ENCODE peak calls at places on chromosomes 4 and X, in four cellular contexts. W is transverse colon, K is hepatocyte, H is Panc1. Z is an unnamed sample.

GRCh38 chr4:109303141-109303499 is 662 bp upstream of the COL25A1 start:
- DNase-seq in W (no peak), K (peak), H (no peak), Z (no peak)

GRCh38 chrX:123189318-123189717 is 5.2 kb downstream of the GRIA3 start:
- DNase-seq in W (no peak), K (no peak), H (no peak), Z (no peak)

GRCh38 chrX:30895331-30895730 is 6.3 kb upstream of the TAB3 start:
- DNase-seq in W (no peak), K (no peak), H (no peak), Z (no peak)

GRCh38 chrX:7083468-7084396 is 63.8 kb upstream of the STS start:
- DNase-seq in W (peak), K (no peak), H (no peak), Z (no peak)

GRCh38 chr4:101850698-101851097 is 60.2 kb downstream of the BANK1 start:
- DNase-seq in W (no peak), K (no peak), H (no peak), Z (no peak)

GRCh38 chr4:128286474-128287158 is 997 bp downstream of the PGRMC2 start:
- DNase-seq in W (no peak), K (peak), H (no peak), Z (no peak)

GRCh38 chrX:117063224-117063623 is 600.4 kb upstream of the CT83 start:
- DNase-seq in W (no peak), K (no peak), H (no peak), Z (no peak)

GRCh38 chrX:72621163-72621562 is 48.5 kb upstream of the HDAC8 start:
- DNase-seq in W (no peak), K (no peak), H (peak), Z (no peak)

GRCh38 chr4:138182838-138183426 is 59.2 kb downstream of the SLC7A11 start:
- DNase-seq in W (no peak), K (peak), H (no peak), Z (peak)

GRCh38 chr4:112766422-112766821 is 129.5 kb downstream of the LARP7 start:
- DNase-seq in W (no peak), K (peak), H (no peak), Z (peak)

GRCh38 chr4:113945906-113946305 is 33.5 kb downstream of the ARSJ start:
- DNase-seq in W (no peak), K (no peak), H (no peak), Z (no peak)

GRCh38 chr4:11512861-11513260 is 84.2 kb upstream of the HS3ST1 start:
- DNase-seq in W (no peak), K (no peak), H (no peak), Z (no peak)

GRCh38 chrX:8815460-8816065 is 14.4 kb upstream of the FAM9A start:
- DNase-seq in W (no peak), K (peak), H (peak), Z (peak)

GRCh38 chrX:140701480-140701879 is 8.1 kb upstream of the LINC00632 start:
- DNase-seq in W (no peak), K (peak), H (no peak), Z (peak)

GRCh38 chr4:4762909-4763814 is 96.3 kb upstream of the MSX1 start:
- DNase-seq in W (no peak), K (peak), H (no peak), Z (peak)

GRCh38 chr4:32226201-32226600 is 1506.0 kb downstream of the PCDH7 start:
- DNase-seq in W (no peak), K (no peak), H (no peak), Z (no peak)

GRCh38 chrX:35382966-35383365 is 415.2 kb upstream of the MAGEB16 start:
- DNase-seq in W (no peak), K (no peak), H (no peak), Z (peak)

GRCh38 chr4:36917413-36917812 is 327.1 kb upstream of the NWD2 start:
- DNase-seq in W (no peak), K (no peak), H (no peak), Z (no peak)

GRCh38 chr4:5826437-5827107 is 66.3 kb downstream of the CRMP1 start:
- DNase-seq in W (no peak), K (no peak), H (no peak), Z (no peak)

GRCh38 chrX:11770320-11770719 is 12.3 kb downstream of the MSL3 start:
- DNase-seq in W (peak), K (peak), H (no peak), Z (peak)

GRCh38 chr4:82786004-82786400 is 12.6 kb downstream of the SCD5 start:
- DNase-seq in W (no peak), K (no peak), H (no peak), Z (no peak)

GRCh38 chr4:82786794-82787193 is 11.8 kb downstream of the SCD5 start:
- DNase-seq in W (no peak), K (no peak), H (no peak), Z (no peak)

GRCh38 chr4:82787342-82787741 is 11.3 kb downstream of the SCD5 start:
- DNase-seq in W (no peak), K (no peak), H (no peak), Z (no peak)

GRCh38 chr4:82784615-82785247 is 13.9 kb downstream of the SCD5 start:
- DNase-seq in W (no peak), K (no peak), H (no peak), Z (peak)

GRCh38 chr4:82785248-82786003 is 13.2 kb downstream of the SCD5 start:
- DNase-seq in W (no peak), K (no peak), H (no peak), Z (no peak)
- H3K4me3 ChIP-seq in W (no peak), K (no peak), H (peak), Z (peak)

DNA sequence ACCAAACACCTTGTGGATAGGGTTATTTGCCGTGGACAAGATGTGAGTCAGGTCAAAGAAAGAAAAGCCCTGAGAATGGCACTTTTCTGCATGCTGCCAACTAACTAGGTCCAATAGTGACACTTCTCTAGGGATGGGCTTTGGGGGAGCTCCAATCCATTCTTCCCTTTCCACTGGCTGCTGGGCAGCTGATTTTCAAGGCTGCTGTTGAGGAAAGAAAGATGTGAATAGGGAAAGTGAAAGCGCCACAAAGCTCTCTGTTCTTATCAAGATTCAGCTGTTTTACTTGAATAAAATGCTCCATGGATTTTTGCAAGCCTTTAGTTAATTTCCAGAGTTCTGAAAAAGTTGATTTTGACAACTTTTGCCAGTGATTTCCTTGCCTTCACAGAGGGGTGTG is 244.2 kb upstream of the F9 start:
- DNase-seq in W (no peak), K (no peak), H (no peak), Z (no peak)
- H3K4me3 ChIP-seq in W (no peak), K (no peak), H (no peak), Z (no peak)

GRCh38 chrX:132411310-132411977 is 77.4 kb downstream of the MBNL3 start:
- DNase-seq in W (no peak), K (no peak), H (no peak), Z (no peak)

GRCh38 chrX:132414404-132414803 is 74.4 kb downstream of the MBNL3 start:
- DNase-seq in W (no peak), K (no peak), H (no peak), Z (no peak)

GRCh38 chrX:132413459-132413858 is 75.4 kb downstream of the MBNL3 start:
- DNase-seq in W (no peak), K (peak), H (no peak), Z (no peak)

GRCh38 chrX:132409780-132410556 is 78.9 kb downstream of the MBNL3 start:
- DNase-seq in W (no peak), K (no peak), H (no peak), Z (no peak)

DNA sequence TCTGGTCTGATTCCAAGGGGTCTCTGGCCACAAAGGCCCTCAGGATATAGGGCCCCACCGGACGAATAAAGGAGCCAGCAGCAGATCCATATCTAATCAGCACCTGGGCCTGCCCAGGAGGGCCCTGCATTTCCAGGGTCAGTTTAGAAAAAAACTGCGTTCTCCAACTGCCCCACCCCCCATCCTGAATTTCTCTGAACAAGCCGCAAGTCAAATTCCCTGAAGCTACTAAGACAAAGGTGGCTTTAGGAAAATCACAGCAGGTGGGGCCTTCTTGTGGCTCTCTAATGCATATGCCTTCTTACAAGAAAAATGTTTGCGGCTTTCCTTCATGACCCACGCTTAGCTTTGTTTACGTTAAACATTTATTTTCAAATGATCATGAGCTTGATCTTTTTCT is 76.6 kb downstream of the MBNL3 start:
- DNase-seq in W (no peak), K (no peak), H (no peak), Z (no peak)
- H3K4me3 ChIP-seq in W (no peak), K (no peak), H (no peak), Z (no peak)

GRCh38 chr4:177718514-177718913 is 276.3 kb upstream of the AGA start:
- DNase-seq in W (no peak), K (no peak), H (no peak), Z (no peak)

GRCh38 chr4:177713454-177713853 is 271.2 kb upstream of the AGA start:
- DNase-seq in W (no peak), K (no peak), H (no peak), Z (no peak)

GRCh38 chr4:177717407-177717806 is 275.2 kb upstream of the AGA start:
- DNase-seq in W (no peak), K (no peak), H (no peak), Z (no peak)
- H3K4me3 ChIP-seq in W (no peak), K (no peak), H (no peak), Z (no peak)

DNA sequence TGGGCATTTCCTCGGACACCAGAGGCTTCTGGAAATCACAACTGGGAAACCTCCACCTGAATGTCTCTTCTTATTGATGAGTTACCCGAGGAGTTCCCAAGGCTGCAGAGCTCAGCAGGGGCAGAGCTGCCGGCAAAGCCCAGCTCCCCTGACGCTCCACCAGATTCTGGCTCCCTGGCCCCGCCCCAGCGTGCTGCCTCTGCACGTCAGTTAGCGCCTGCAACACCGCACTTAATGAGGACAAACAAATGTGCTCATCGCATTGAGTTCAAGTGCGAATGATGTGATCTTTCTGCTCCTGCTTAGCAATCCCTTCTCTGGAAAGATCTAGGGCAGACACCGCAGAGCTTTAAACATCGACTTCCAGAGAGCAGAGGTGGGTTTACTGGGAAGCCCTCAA is 55.5 kb upstream of the FBXW7 start:
- DNase-seq in W (peak), K (peak), H (no peak), Z (no peak)
- H3K4me3 ChIP-seq in W (peak), K (no peak), H (no peak), Z (no peak)

GRCh38 chr4:118835896-118836762 is at the start of gene SEC24D:
- DNase-seq in W (peak), K (peak), H (peak), Z (peak)

GRCh38 chr4:118834960-118835895 is 698 bp downstream of the SEC24D start:
- DNase-seq in W (peak), K (peak), H (peak), Z (peak)

GRCh38 chr4:118833192-118833820 is 2.6 kb downstream of the SEC24D start:
- DNase-seq in W (no peak), K (no peak), H (no peak), Z (no peak)

GRCh38 chr4:118836763-118837507 is 1.0 kb upstream of the SEC24D start:
- DNase-seq in W (no peak), K (no peak), H (no peak), Z (no peak)

DNA sequence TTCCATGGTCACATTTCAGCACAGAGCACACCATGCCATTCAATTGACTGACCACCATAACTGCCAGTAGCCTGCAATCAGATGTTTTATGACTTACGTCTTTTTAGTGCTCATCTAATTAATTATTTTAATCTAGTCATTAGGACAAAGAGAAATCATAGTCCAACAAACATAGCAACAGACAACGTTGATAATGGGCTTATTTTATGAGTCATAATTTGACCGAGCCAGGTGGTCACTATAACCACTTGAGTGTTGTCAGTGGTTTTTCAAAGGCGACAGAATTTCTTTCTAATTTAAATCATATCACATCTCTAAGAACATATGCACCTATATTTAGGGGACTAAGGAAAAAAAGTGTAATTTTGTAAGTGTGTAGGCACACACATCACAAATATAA is 1.9 kb downstream of the SEC24D start:
- DNase-seq in W (no peak), K (no peak), H (no peak), Z (no peak)
- H3K4me3 ChIP-seq in W (no peak), K (peak), H (no peak), Z (peak)

GRCh38 chr4:3294401-3295241 is 1.8 kb downstream of the RGS12 start:
- DNase-seq in W (no peak), K (no peak), H (no peak), Z (no peak)
- H3K4me3 ChIP-seq in W (no peak), K (no peak), H (no peak), Z (no peak)

GRCh38 chrX:137549846-137550534 is 15.9 kb upstream of the ZIC3 start:
- DNase-seq in W (no peak), K (no peak), H (no peak), Z (no peak)
- H3K4me3 ChIP-seq in W (no peak), K (no peak), H (no peak), Z (no peak)

DNA sequence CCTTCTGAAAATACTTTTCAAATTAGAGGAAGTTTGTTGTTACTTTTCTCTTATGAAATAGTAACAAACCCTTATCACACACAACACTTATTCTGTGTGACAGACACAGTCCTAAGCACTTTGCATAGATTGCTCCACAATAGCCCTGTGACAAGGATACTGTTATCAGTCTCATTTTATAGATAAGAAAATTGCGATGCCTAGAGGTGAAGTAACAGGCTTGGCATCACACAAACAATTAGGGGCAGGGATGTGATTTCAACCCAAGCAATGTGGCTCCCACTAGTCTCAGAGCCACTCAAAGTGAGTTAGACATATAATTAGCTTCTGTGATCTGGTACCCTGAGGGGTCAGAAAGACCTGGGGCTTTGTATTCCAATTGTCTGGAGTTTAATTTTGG is 339.9 kb downstream of the FBXO8 start:
- DNase-seq in W (no peak), K (no peak), H (no peak), Z (peak)
- H3K4me3 ChIP-seq in W (no peak), K (no peak), H (no peak), Z (no peak)